ENCODE peak calls at places on chromosomes 2 and 18, in six cellular contexts. K is mesenchymal stem cell, C is H9, R is IMR-90, E is H1, F is neuronal stem cell. J is an unnamed sample.

GRCh38 chr2:85852078-85852790 is 36.6 kb downstream of the ST3GAL5 start:
- DNase-seq in K (no peak), C (no peak), R (no peak), E (no peak), F (no peak), J (no peak)

GRCh38 chr18:33579868-33580205 is 1.8 kb downstream of the ASXL3 start:
- DNase-seq in K (no peak), C (no peak), R (no peak), E (no peak), F (no peak), J (no peak)

GRCh38 chr2:166651080-166651675 is 157.1 kb upstream of the SCN7A start:
- DNase-seq in K (peak), C (no peak), R (peak), E (no peak), F (no peak), J (no peak)

GRCh38 chr18:27363918-27364317 is 178.8 kb upstream of the CHST9 start:
- DNase-seq in K (peak), C (no peak), R (no peak), E (no peak), F (no peak), J (peak)

GRCh38 chr2:104434363-104434792 is 419.5 kb upstream of the POU3F3 start:
- DNase-seq in K (no peak), C (peak), R (no peak), E (peak), F (no peak), J (peak)

GRCh38 chr18:5311273-5312009 is 15.9 kb upstream of the ZBTB14 start:
- DNase-seq in K (no peak), C (no peak), R (no peak), E (no peak), F (no peak), J (no peak)

GRCh38 chr2:17084882-17085281 is 419.2 kb upstream of the CYRIA start:
- DNase-seq in K (peak), C (no peak), R (no peak), E (no peak), F (no peak), J (peak)

GRCh38 chr2:9179572-9180201 is 26.9 kb upstream of the ASAP2 start:
- DNase-seq in K (peak), C (no peak), R (peak), E (no peak), F (no peak), J (peak)

GRCh38 chr2:149365826-149366583 is 35.6 kb downstream of the LYPD6 start:
- DNase-seq in K (peak), C (no peak), R (peak), E (no peak), F (no peak), J (no peak)

GRCh38 chr2:134985061-134985460 is 62.2 kb downstream of the MAP3K19 start:
- DNase-seq in K (no peak), C (no peak), R (no peak), E (no peak), F (no peak), J (no peak)

GRCh38 chr2:70767699-70768584 is at the start of gene ADD2:
- DNase-seq in K (peak), C (peak), R (peak), E (peak), F (peak), J (peak)

GRCh38 chr2:84846041-84846663 is 34.7 kb downstream of the TRABD2A start:
- DNase-seq in K (no peak), C (no peak), R (peak), E (no peak), F (no peak), J (no peak)

GRCh38 chr18:13387856-13388548 is 169.4 kb downstream of the LDLRAD4 start:
- DNase-seq in K (peak), C (no peak), R (peak), E (no peak), F (no peak), J (no peak)

GRCh38 chr2:49360051-49360767 is 205.9 kb upstream of the FSHR start:
- DNase-seq in K (no peak), C (no peak), R (no peak), E (no peak), F (no peak), J (no peak)

GRCh38 chr2:62195421-62196277 is at the start of gene B3GNT2:
- DNase-seq in K (peak), C (peak), R (peak), E (peak), F (peak), J (peak)

GRCh38 chr18:39462436-39462835 is 1896.8 kb upstream of the CELF4 start:
- DNase-seq in K (peak), C (no peak), R (peak), E (no peak), F (no peak), J (no peak)

GRCh38 chr2:64267699-64268098 is 123.5 kb upstream of the PELI1 start:
- DNase-seq in K (no peak), C (peak), R (no peak), E (no peak), F (no peak), J (no peak)

GRCh38 chr2:37802106-37802791 is 122.8 kb upstream of the RMDN2 start:
- DNase-seq in K (no peak), C (no peak), R (peak), E (no peak), F (no peak), J (peak)

GRCh38 chr2:173522356-173522755 is 167.7 kb downstream of the CDCA7 start:
- DNase-seq in K (peak), C (no peak), R (no peak), E (no peak), F (no peak), J (no peak)

GRCh38 chr2:240466579-240467148 is 31.2 kb downstream of the GPC1 start:
- DNase-seq in K (no peak), C (peak), R (no peak), E (peak), F (no peak), J (no peak)

GRCh38 chr2:189657867-189658266 is 3.4 kb upstream of the ASNSD1 start:
- DNase-seq in K (peak), C (no peak), R (peak), E (no peak), F (no peak), J (no peak)

GRCh38 chr2:1156526-1156925 is 205.9 kb downstream of the SNTG2 start:
- DNase-seq in K (no peak), C (no peak), R (no peak), E (no peak), F (no peak), J (no peak)

GRCh38 chr2:104563398-104564024 is 290.4 kb upstream of the POU3F3 start:
- DNase-seq in K (no peak), C (no peak), R (no peak), E (no peak), F (no peak), J (no peak)

GRCh38 chr2:218010838-218011616 is 8.2 kb upstream of the TNS1 start:
- DNase-seq in K (no peak), C (peak), R (no peak), E (no peak), F (no peak), J (no peak)

GRCh38 chr2:219159771-219160185 is 837 bp downstream of the NHEJ1 start:
- DNase-seq in K (no peak), C (no peak), R (no peak), E (no peak), F (no peak), J (no peak)

GRCh38 chr2:2660789-2661355 is 329.8 kb upstream of the MYT1L start:
- DNase-seq in K (peak), C (no peak), R (peak), E (no peak), F (no peak), J (no peak)

GRCh38 chr18:47899107-47899840 is 31.2 kb downstream of the SMAD2 start:
- DNase-seq in K (no peak), C (no peak), R (peak), E (no peak), F (peak), J (peak)

GRCh38 chr2:102005989-102006885 is 14.5 kb downstream of the IL1R2 start:
- DNase-seq in K (peak), C (peak), R (peak), E (peak), F (peak), J (peak)

GRCh38 chr2:204072443-204073324 is 136.1 kb downstream of the ICOS start:
- DNase-seq in K (peak), C (peak), R (no peak), E (peak), F (peak), J (peak)

GRCh38 chr2:58664523-58665155 is 423.5 kb upstream of the FANCL start:
- DNase-seq in K (no peak), C (no peak), R (no peak), E (no peak), F (no peak), J (no peak)

GRCh38 chr2:24930768-24931167 is 10.7 kb upstream of the ADCY3 start:
- DNase-seq in K (no peak), C (no peak), R (peak), E (no peak), F (no peak), J (no peak)

GRCh38 chr18:24138281-24138883 is 480 bp upstream of the CABYR start:
- DNase-seq in K (no peak), C (no peak), R (no peak), E (no peak), F (no peak), J (no peak)

GRCh38 chr18:79922971-79923411 is 28.5 kb downstream of the SLC66A2 start:
- DNase-seq in K (no peak), C (peak), R (no peak), E (no peak), F (no peak), J (no peak)

GRCh38 chr2:221454459-221455105 is 117.5 kb downstream of the EPHA4 start:
- DNase-seq in K (no peak), C (no peak), R (no peak), E (no peak), F (no peak), J (no peak)

GRCh38 chr2:95300391-95300938 is 3.3 kb downstream of the KCNIP3 start:
- DNase-seq in K (no peak), C (no peak), R (no peak), E (no peak), F (no peak), J (no peak)

GRCh38 chr2:205654878-205655601 is 27.3 kb upstream of the NRP2 start:
- DNase-seq in K (peak), C (no peak), R (peak), E (peak), F (no peak), J (no peak)

GRCh38 chr2:142588269-142588668 is 289.2 kb upstream of the KYNU start:
- DNase-seq in K (no peak), C (no peak), R (no peak), E (no peak), F (no peak), J (peak)

GRCh38 chr2:5145053-5145452 is 547.1 kb upstream of the SOX11 start:
- DNase-seq in K (no peak), C (no peak), R (no peak), E (no peak), F (no peak), J (peak)
- H4K91ac ChIP-seq in K (no peak), C (no peak), R (no peak), E (no peak), F (no peak), J (no peak)

GRCh38 chr2:133568598-133568997 is 335 bp upstream of the NCKAP5 start:
- DNase-seq in K (no peak), C (no peak), R (no peak), E (no peak), F (no peak), J (no peak)

GRCh38 chr2:133569416-133569815 is 1.2 kb upstream of the NCKAP5 start:
- DNase-seq in K (peak), C (no peak), R (peak), E (no peak), F (no peak), J (no peak)

GRCh38 chr2:133570547-133570946 is 2.3 kb upstream of the NCKAP5 start:
- DNase-seq in K (no peak), C (no peak), R (no peak), E (no peak), F (no peak), J (no peak)

GRCh38 chr2:133566967-133567645 is 1.2 kb downstream of the NCKAP5 start:
- DNase-seq in K (peak), C (peak), R (peak), E (no peak), F (no peak), J (no peak)

DNA sequence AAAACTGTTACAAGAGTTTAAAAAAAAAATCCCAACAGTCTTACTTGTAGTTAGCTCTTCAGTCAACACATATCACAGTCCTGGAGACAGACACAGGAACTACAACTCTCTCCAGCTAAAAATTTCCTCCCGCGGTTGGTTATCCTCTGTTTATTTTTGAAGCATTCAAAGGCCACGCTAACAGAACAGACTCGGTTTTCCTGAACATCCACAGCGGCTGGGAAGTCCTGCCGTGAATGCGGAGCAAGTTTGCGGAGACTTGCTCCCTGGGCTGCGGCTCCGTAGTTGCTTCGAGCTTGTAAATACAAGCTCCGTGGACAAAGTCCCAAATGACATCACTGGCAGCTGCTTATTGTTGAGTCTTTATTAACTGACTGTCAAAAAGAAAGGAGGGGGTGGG is at the start of gene NCKAP5:
- DNase-seq in K (peak), C (no peak), R (peak), E (no peak), F (peak), J (no peak)
- H2AK5ac ChIP-seq in K (no peak), C (no peak), R (peak), E (no peak), F (no peak), J (no peak)

DNA sequence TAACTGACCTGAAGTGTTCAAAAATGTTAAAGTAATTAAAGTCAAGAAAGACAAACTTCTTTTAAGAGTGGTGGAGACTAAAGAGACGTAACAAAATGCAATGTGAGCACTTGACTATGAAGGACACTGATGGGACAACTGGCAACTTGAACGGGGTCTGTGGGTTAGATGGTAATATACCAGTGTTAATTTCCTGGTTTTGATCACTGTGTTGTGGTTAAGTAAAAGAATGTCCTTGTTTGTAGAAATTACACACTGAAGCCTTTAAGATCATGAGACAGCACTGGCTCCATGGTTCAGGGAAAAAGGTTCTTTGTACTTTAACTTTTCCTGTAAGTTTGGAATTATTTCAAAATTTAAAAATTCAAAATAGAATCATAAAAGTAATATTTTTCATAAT is 58.2 kb downstream of the REL start:
- DNase-seq in K (no peak), C (no peak), R (no peak), E (no peak), F (no peak), J (no peak)
- H4K91ac ChIP-seq in K (no peak), C (no peak), R (no peak), E (no peak), F (no peak), J (no peak)

GRCh38 chr2:231575612-231576256 is 16.9 kb upstream of the TEX44 start:
- DNase-seq in K (no peak), C (no peak), R (no peak), E (no peak), F (no peak), J (no peak)
- H2AK5ac ChIP-seq in K (no peak), C (peak), R (no peak), E (peak), F (peak), J (peak)

DNA sequence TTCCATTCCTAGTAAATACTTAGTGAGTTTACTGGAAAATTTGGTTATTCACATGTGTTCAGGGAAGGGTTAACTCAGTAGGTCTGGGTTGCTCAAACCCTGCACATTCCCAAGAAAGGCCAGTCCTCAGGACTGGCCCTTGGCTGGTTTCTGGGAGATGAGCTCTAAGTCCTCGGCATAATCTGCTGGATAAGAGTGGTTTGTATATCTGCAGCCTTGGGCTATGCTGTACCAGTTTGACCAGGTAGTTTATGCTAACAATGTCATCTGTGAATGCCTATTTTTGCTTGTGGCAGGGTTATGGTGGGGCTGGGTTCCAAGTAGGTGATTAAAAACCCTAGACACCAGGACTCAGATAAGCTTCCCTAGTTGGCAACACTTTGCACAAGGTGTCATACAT is 7.4 kb upstream of the PTH2R start:
- DNase-seq in K (no peak), C (no peak), R (no peak), E (no peak), F (no peak), J (peak)
- H4K91ac ChIP-seq in K (no peak), C (no peak), R (no peak), E (no peak), F (no peak), J (no peak)

DNA sequence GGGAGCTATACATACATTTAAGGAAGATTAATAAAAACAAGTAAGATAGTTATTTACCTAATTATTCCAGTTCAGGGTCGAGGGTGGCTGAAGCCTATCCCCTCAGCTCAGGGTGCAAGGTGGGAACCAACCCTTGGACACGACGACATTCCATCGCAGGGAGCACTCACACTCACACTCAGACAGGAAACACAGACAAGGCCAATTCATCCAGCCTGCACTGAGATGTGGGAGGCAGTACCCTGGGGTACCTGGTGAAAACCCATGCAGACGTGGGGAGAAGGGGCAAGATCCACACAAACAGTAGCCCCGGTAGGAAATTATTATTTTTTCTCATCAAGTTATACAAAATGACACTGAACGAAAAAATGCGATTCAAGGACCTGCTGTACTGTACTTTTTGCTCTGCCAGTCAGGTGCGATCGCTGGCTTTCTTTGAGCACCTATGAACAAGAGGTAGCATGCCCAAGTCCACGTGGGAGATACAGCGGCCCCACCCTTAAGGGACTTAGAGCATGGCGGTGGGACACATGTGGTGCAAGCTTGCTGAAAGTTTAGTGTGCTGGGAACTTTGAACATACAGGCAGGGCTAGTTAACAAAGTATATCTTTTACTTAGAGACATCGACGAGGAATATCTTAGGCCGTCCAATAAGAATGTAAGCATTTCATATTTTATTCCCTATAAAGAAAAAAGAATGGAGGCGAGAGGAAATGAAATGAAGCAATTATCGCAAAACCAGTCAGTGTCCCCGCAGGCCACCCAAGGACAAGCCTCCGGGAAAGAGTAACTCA is 624 bp downstream of the METTL8 start:
- DNase-seq in K (peak), C (peak), R (peak), E (no peak), F (no peak), J (peak)
- H2AK5ac ChIP-seq in K (peak), C (no peak), R (peak), E (peak), F (peak), J (peak)